ENCODE peak calls at places on chromosomes 6 and 20, in five cellular contexts. K is putamen; Z is foreskin fibroblast; N is stimulated activated CD8-positive, alpha-beta memory T cell treated with anti-CD3 and anti-CD28 coated beads, Interleukin-7, amount 100 ng/mL, for 4 hours; H is Daoy. Y is an unnamed sample.

GRCh38 chr20:57654998-57655811 is 35.0 kb upstream of the ZBP1 start:
- DNase-seq in K (no peak), Z (no peak), N (no peak), H (no peak), Y (no peak)

GRCh38 chr6:137309078-137309762 is 90.0 kb upstream of the IFNGR1 start:
- DNase-seq in K (peak), Z (peak), N (no peak), H (peak), Y (peak)

GRCh38 chr20:35144694-35145093 is 2.4 kb downstream of the EDEM2 start:
- DNase-seq in K (no peak), Z (no peak), N (no peak), H (no peak), Y (no peak)

GRCh38 chr6:146957443-146957842 is 246.8 kb upstream of the STXBP5 start:
- DNase-seq in K (no peak), Z (no peak), N (no peak), H (no peak), Y (no peak)

GRCh38 chr6:88517737-88518136 is 351.6 kb upstream of the CNR1 start:
- DNase-seq in K (no peak), Z (no peak), N (no peak), H (no peak), Y (no peak)

GRCh38 chr6:110179406-110180227 is at the start of gene WASF1:
- DNase-seq in K (peak), Z (peak), N (peak), H (peak), Y (peak)

GRCh38 chr6:65707134-65707826 is at the start of gene EYS:
- DNase-seq in K (no peak), Z (no peak), N (no peak), H (no peak), Y (no peak)

GRCh38 chr6:136647363-136647763 is 97.1 kb upstream of the MAP7 start:
- DNase-seq in K (no peak), Z (peak), N (no peak), H (peak), Y (peak)

GRCh38 chr6:141024526-141024925 is 1108.2 kb upstream of the GJE1 start:
- DNase-seq in K (no peak), Z (peak), N (no peak), H (no peak), Y (peak)

GRCh38 chr6:5042436-5042835 is 38.6 kb upstream of the RPP40 start:
- DNase-seq in K (no peak), Z (no peak), N (no peak), H (no peak), Y (no peak)

GRCh38 chr20:21436186-21436585 is 38.9 kb upstream of the NKX2-4 start:
- DNase-seq in K (no peak), Z (peak), N (no peak), H (peak), Y (peak)

GRCh38 chr20:21514553-21515251 is 838 bp upstream of the NKX2-2 start:
- DNase-seq in K (peak), Z (no peak), N (no peak), H (peak), Y (no peak)

GRCh38 chr6:42791706-42792320 is 10.0 kb downstream of the BICRAL start:
- DNase-seq in K (no peak), Z (peak), N (no peak), H (no peak), Y (no peak)

GRCh38 chr6:105163186-105163585 is 16.6 kb downstream of the POPDC3 start:
- DNase-seq in K (no peak), Z (no peak), N (no peak), H (no peak), Y (no peak)

GRCh38 chr20:43969501-43969900 is 54.8 kb downstream of the TOX2 start:
- DNase-seq in K (no peak), Z (no peak), N (no peak), H (no peak), Y (no peak)

GRCh38 chr6:491233-491632 is 99.7 kb downstream of the IRF4 start:
- DNase-seq in K (no peak), Z (no peak), N (no peak), H (no peak), Y (no peak)